ENCODE peak calls at places on chromosomes 7 and 10, in nine cellular contexts. B is psoas muscle, S is heart left ventricle, I is GM12865, W is tibial artery, X is fibroblast of mammary gland, K is prostate gland, H is IMR-90, D is H7. T is an unnamed sample.
A peak's percentile ranks its signal among the peaks of the same experiment; 100 is the strongest.

GRCh38 chr10:33155720-33156638 is 178.5 kb downstream of the NRP1 start:
- DNase-seq in X (peak; percentile 88), S (no peak), I (peak; percentile 42), W (no peak), D (peak; percentile 74), B (no peak), K (no peak), H (peak; percentile 91), T (peak; percentile 45)

GRCh38 chr7:106140406-106141173 is 28.5 kb upstream of the SYPL1 start:
- DNase-seq in S (no peak), D (no peak), B (no peak), H (no peak), X (no peak), I (no peak), K (no peak), W (no peak), T (no peak)

GRCh38 chr10:59587083-59587755 is 122.4 kb downstream of the SLC16A9 start:
- DNase-seq in D (no peak), H (no peak), W (no peak), X (no peak), B (no peak), I (no peak), K (peak; percentile 53), S (no peak), T (no peak)

GRCh38 chr7:114663502-114663901 is 248.9 kb downstream of the FOXP2 start:
- DNase-seq in S (no peak), B (no peak), X (peak; percentile 43), D (no peak), W (no peak), H (peak; percentile 34), I (peak; percentile 64), K (no peak), T (no peak)

GRCh38 chr10:13439771-13440708 is 88.8 kb downstream of the BEND7 start:
- DNase-seq in D (peak; percentile 93), X (peak; percentile 19), W (no peak), K (peak; percentile 49), S (peak; percentile 42), B (peak; percentile 74), H (no peak), I (peak; percentile 42), T (peak; percentile 28)

GRCh38 chr7:158828343-158829020 is 827 bp downstream of the ESYT2 start:
- DNase-seq in S (peak; percentile 65), B (peak; percentile 76), X (no peak), H (no peak), K (peak; percentile 27), W (peak; percentile 81), D (peak; percentile 90), I (peak; percentile 42), T (peak; percentile 19)

GRCh38 chr10:86595496-86595895 is 58.9 kb upstream of the OPN4 start:
- DNase-seq in D (no peak), X (no peak), K (no peak), I (no peak), W (no peak), B (no peak), H (no peak), S (no peak), T (no peak)

GRCh38 chr10:20573924-20574323 is 323.2 kb downstream of the NEBL start:
- DNase-seq in X (no peak), B (no peak), D (no peak), K (no peak), H (no peak), S (no peak), I (no peak), W (no peak), T (no peak)

GRCh38 chr10:70675496-70676161 is 3.3 kb downstream of the ADAMTS14 start:
- DNase-seq in D (peak; percentile 64), B (no peak), H (no peak), S (no peak), I (no peak), X (no peak), K (no peak), W (no peak), T (no peak)

GRCh38 chr7:2938514-2939192 is 94.5 kb upstream of the GNA12 start:
- DNase-seq in B (no peak), W (no peak), X (no peak), D (peak; percentile 58), I (no peak), H (no peak), S (no peak), K (no peak), T (no peak)

GRCh38 chr10:4132216-4132556 is 347.2 kb upstream of the KLF6 start:
- DNase-seq in I (no peak), B (no peak), X (no peak), S (no peak), H (no peak), K (no peak), D (no peak), W (no peak), T (no peak)

GRCh38 chr10:32982293-32982709 is 24.3 kb upstream of the ITGB1 start:
- DNase-seq in B (no peak), D (no peak), X (peak; percentile 94), W (no peak), S (no peak), I (no peak), K (no peak), H (peak; percentile 95), T (peak; percentile 89)

GRCh38 chr7:151520419-151521229 is 929 bp upstream of the RHEB start:
- DNase-seq in D (peak; percentile 68), B (peak; percentile 80), K (peak; percentile 33), S (peak; percentile 65), W (peak; percentile 82), I (peak; percentile 61), H (no peak), X (no peak), T (peak; percentile 69)

GRCh38 chr10:614341-614664 is 75.2 kb downstream of the DIP2C start:
- DNase-seq in H (no peak), B (no peak), W (peak; percentile 65), I (no peak), D (no peak), X (no peak), S (no peak), K (no peak), T (no peak)

GRCh38 chr7:98352621-98353020 is 48.3 kb downstream of the BAIAP2L1 start:
- DNase-seq in H (peak; percentile 90), D (no peak), X (peak; percentile 88), K (peak; percentile 17), I (no peak), B (no peak), S (no peak), W (no peak), T (no peak)

GRCh38 chr7:65798111-65799075 is 74.5 kb upstream of the VKORC1L1 start:
- DNase-seq in X (peak; percentile 76), B (no peak), K (no peak), D (no peak), W (no peak), I (peak; percentile 86), S (no peak), H (peak; percentile 85), T (peak; percentile 28)

GRCh38 chr10:130140425-130140824 is 4.2 kb downstream of the GLRX3 start:
- DNase-seq in D (no peak), S (no peak), X (no peak), I (peak; percentile 16), W (no peak), K (no peak), B (no peak), H (no peak), T (no peak)
- H3K4me3 ChIP-seq in D (no peak overlapping the region), S (no peak overlapping the region), X (no peak overlapping the region), I (peak overlapping the region; percentile 2), W (no peak overlapping the region), K (no peak overlapping the region), B (no peak overlapping the region), H (no peak overlapping the region), T (no peak overlapping the region)

DNA sequence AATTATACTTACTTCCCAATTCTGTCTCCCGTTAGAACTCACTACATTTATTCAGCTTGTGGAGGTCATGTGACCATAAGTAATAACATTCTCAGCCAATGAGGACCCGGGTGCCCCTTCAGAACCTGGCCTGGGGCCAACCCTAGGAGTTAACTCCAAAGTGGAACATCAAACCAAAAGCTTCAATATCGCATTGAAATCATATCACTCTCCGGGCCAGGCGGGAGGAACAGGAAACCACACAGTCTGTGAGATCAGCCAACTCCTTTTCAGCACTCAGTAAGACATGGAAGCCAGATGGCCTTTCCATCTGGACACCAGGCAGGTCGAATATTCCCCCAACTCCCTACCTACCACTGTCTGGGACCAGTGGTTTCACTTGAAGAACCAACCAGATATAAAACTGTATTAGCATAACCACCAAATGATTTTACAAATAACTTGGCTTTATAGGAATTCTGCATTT is 5.5 kb downstream of the CREB3L2 start:
- DNase-seq in K (no peak), W (no peak), B (peak; percentile 67), S (peak; percentile 73), X (peak; percentile 92), D (peak; percentile 2), I (no peak), H (peak; percentile 68), T (no peak)
- H3K4me3 ChIP-seq in K (no peak overlapping the region), W (peak overlapping the region; percentile 21), B (no peak overlapping the region), S (no peak overlapping the region), X (no peak overlapping the region), D (no peak overlapping the region), I (no peak overlapping the region), H (no peak overlapping the region), T (no peak overlapping the region)

DNA sequence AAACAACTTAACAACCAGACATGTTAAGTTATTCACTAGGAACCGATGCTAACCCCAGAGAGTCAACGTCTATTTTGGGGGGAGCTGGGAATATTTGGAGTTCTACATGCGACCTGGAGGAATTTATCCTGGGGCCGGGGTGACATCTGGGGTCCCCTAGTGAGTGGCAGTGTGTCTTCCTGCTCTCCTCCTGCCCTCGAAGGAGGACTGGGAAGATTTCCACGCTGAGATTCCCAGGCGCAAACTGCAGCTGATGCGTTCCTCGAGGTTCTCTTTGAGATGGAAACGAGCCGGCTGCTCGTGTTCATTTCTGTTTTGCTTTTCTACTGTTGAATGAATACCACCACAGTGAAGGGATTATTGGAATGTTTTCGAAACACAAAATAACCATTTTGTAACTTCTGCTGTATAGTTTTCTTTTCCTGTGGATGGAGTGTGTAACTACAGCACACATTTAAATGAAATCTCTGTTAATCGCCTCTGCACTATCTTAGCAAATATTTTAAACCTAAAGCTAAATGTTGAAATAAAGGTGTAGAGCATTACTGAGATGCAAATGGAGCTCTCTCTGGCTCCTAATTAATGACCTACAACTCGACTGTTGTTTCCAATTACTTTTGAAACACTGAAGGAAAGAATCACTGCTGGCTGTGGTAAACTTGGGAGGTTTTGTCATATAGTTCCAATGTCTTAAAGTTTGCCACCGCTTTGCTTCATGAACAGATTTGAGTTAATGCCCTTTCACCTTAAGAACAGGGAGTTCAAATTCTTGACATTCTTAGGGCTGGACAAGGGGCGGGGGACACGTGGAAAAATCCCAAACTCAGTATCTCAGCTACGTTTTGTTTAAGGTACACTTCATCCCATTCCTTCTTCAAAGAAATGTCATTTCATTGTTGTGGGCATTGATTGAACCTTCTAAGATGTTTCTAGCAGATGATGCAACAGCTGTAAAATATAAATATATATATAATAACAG is 21.1 kb downstream of the GATA3 start:
- DNase-seq in S (no peak), X (no peak), H (no peak), K (no peak), D (peak; percentile 48), W (no peak), I (no peak), B (no peak), T (no peak)
- H3K4me3 ChIP-seq in S (no peak overlapping the region), X (no peak overlapping the region), H (no peak overlapping the region), K (no peak overlapping the region), D (no peak overlapping the region), W (no peak overlapping the region), I (no peak overlapping the region), B (no peak overlapping the region), T (no peak overlapping the region)

DNA sequence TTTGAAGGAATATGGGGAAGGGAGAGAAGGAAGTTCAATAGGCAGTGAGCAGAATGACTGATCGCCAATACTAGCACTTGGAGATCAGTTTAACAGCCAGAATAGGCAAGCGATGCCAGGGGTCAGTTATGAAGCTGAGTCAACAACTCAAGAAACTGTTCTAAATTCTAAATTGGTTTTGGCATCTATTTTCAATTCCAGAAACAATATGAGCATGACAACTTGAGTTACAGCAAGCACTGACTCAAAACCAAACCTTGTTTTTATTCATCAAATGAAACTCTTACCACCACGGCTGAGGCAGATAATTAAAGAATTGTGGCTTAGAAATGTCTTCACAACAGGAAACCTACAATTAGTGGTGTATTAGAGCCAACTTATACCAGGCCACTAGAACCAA is 180.5 kb upstream of the ASAH2 start:
- DNase-seq in W (no peak), X (peak; percentile 75), D (no peak), I (peak; percentile 91), H (no peak), S (no peak), K (no peak), B (no peak), T (peak; percentile 76)
- H3K4me3 ChIP-seq in W (peak overlapping the region; percentile 22), X (no peak overlapping the region), D (no peak overlapping the region), I (peak overlapping the region; percentile 44), H (no peak overlapping the region), S (no peak overlapping the region), K (no peak overlapping the region), B (peak overlapping the region; percentile 19), T (peak overlapping the region; percentile 1)